ENCODE peak calls at places on chromosomes 3 and 15, in five cellular contexts. F, V, X, N and E are unnamed samples.
A peak's percentile ranks its signal among the peaks of the same experiment; 100 is the strongest.

GRCh38 chr15:52143862-52144261 is 31.3 kb upstream of the BCL2L10 start:
- DNase-seq in F (no peak), V (peak; percentile 48), X (no peak), N (no peak), E (peak; percentile 77)

GRCh38 chr15:23483821-23484299 is 36.8 kb upstream of the GOLGA6L2 start:
- DNase-seq in F (no peak), V (no peak), X (no peak), N (no peak), E (no peak)

GRCh38 chr15:45670511-45670910 is 35.7 kb downstream of the SQOR start:
- DNase-seq in F (no peak), V (no peak), X (no peak), N (no peak), E (no peak)

GRCh38 chr15:66454143-66454542 is 43.4 kb downstream of the SNAPC5 start:
- DNase-seq in F (no peak), V (no peak), X (no peak), N (no peak), E (peak; percentile 4)

GRCh38 chr3:108322352-108322751 is 26.0 kb downstream of the HHLA2 start:
- DNase-seq in F (no peak), V (no peak), X (no peak), N (no peak), E (no peak)

GRCh38 chr3:123012652-123013051 is 14.9 kb downstream of the SEMA5B start:
- DNase-seq in F (no peak), V (no peak), X (no peak), N (no peak), E (no peak)

GRCh38 chr15:66673410-66674322 is 28.4 kb upstream of the SMAD6 start:
- DNase-seq in F (peak; percentile 89), V (peak; percentile 63), X (peak; percentile 24), N (peak; percentile 60), E (no peak)

GRCh38 chr15:59282515-59283337 is 76.1 kb downstream of the LDHAL6B start:
- DNase-seq in F (peak; percentile 18), V (no peak), X (no peak), N (no peak), E (no peak)

GRCh38 chr3:197371521-197372075 is 73.2 kb upstream of the DLG1 start:
- DNase-seq in F (no peak), V (no peak), X (no peak), N (no peak), E (no peak)

GRCh38 chr3:117885046-117885445 is 1149.6 kb downstream of the IGSF11 start:
- DNase-seq in F (no peak), V (no peak), X (no peak), N (no peak), E (no peak)

GRCh38 chr15:52491460-52491859 is 37.2 kb downstream of the MYO5A start:
- DNase-seq in F (no peak), V (no peak), X (no peak), N (no peak), E (peak; percentile 16)

GRCh38 chr3:40753956-40754355 is 229.2 kb downstream of the ZNF621 start:
- DNase-seq in F (no peak), V (no peak), X (no peak), N (no peak), E (no peak)

GRCh38 chr15:98727115-98728040 is 79.0 kb downstream of the IGF1R start:
- DNase-seq in F (peak; percentile 75), V (peak; percentile 95), X (no peak), N (peak; percentile 84), E (peak; percentile 95)

GRCh38 chr3:10317961-10318350 is 3.0 kb downstream of the SEC13 start:
- DNase-seq in F (no peak), V (no peak), X (no peak), N (no peak), E (no peak)

GRCh38 chr3:124837065-124837464 is 50.1 kb downstream of the ITGB5 start:
- DNase-seq in F (no peak), V (no peak), X (no peak), N (no peak), E (no peak)

GRCh38 chr3:85005947-85006346 is 47.2 kb downstream of the CADM2 start:
- DNase-seq in F (peak; percentile 19), V (no peak), X (no peak), N (no peak), E (no peak)

DNA sequence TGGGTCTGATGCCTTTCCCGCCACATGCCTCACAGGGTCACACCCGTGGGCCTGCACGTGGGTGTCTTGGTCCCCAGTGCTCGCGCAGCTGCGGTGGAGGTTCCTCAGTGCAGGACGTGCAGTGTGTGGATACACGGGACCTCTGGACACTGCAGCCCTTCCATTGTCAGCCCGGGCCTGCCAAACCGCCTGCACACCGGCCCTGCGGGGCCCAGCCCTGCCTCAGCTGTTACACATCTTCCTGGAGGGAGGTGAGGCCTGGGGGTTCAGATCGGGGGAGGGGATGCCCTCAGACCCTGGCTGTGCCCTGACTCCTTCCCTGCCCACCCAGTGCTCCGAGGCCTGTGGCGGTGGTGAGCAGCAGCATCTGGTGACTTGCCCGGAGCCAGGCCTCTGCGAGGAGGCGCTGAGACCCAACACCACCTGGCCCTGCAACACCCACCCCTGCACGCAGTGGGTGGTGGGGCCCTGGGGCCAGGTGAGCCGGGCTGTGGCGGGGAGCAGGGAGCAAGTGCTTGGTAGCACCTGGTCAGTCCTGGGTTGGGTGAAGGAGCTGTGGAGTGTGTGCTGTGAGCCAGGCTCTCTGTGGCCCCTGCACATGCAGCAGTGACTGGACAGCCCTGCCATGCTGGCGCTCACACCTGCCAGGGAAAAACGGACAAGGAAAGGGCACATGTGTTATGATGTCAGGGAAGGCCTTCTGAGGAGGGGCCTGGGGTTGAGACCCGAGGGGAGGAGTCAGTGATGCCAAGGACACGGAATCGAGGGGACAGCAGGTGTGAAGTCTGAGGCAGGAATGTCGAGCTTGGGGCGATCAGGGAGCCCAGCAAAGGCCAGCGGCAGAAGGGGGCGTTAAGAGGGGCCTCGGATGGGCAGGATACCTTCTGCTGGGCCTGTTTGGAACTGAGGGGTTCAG is 88.9 kb downstream of the TBC1D2B start:
- DNase-seq in F (no peak), V (no peak), X (no peak), N (no peak), E (no peak)
- TF ChIP-seq EZH2phosphoT487 in F (no peak), V (no peak), X (no peak), N (no peak), E (no peak)

GRCh38 chr3:136532766-136533165 is 219.4 kb downstream of the STAG1 start:
- DNase-seq in F (no peak), V (no peak), X (no peak), N (no peak), E (no peak)

DNA sequence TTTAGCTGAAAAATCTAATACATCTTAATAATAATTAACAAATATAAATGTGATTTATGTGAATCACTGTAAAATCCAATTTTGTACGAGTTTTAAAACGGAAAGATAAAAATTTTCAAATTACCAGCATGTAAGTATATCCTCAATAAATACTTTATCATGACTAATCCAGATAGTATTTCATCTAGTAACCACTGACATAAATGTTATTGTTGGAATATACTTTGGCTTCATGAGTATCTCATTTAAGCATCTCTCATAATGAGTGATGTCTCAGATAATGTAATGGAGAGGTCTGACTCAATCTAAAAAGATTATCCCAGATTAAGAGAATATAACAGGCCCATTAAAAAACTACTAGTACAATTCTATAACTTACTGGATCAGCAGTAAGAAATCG is 216.3 kb downstream of the STAG1 start:
- DNase-seq in F (no peak), V (no peak), X (no peak), N (no peak), E (peak; percentile 39)
- TF ChIP-seq EZH2phosphoT487 in F (no peak), V (no peak), X (no peak), N (no peak), E (no peak)

DNA sequence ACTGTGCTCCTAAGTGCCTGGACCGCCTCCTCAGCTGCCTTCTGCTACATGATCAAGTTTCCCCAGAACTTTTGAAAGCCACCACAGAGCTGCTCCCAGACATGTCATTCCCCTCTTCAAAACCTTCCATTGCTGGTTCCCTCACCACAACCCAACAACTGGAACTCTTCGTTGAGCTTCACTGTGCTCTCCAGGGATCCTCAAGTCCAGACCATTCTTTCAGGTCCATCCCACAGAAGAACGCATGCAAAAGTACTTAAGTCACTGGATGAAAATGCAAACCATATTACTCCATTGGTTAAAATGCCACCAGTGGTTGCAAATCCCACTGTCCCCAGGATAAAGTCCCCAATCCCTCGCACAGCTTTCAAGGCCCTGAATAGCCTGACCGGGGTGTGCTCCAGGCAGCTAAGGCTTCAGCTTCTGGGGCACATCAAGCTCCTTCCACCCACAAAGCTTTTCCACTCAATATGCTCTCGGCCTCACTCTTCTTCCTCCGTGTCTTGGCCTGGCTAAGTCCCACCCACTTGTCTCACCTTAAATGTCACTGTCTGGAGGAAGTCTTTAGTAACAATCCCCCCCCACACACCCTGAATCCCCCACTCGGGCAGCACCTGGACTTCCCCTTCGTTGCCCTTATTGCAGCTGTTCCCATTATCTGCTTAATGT is 84.8 kb downstream of the XXYLT1 start:
- DNase-seq in F (no peak), V (no peak), X (no peak), N (no peak), E (no peak)
- TF ChIP-seq EZH2phosphoT487 in F (no peak), V (no peak), X (no peak), N (no peak), E (no peak)

GRCh38 chr3:127135241-127136023 is 57.5 kb upstream of the PRR23E start:
- DNase-seq in F (peak; percentile 66), V (peak; percentile 56), X (no peak), N (no peak), E (no peak)
- TF ChIP-seq EZH2phosphoT487 in F (no peak), V (no peak), X (no peak), N (no peak), E (no peak)

GRCh38 chr15:72935521-72935920 is 116.7 kb upstream of the NEO1 start:
- DNase-seq in F (no peak), V (no peak), X (no peak), N (no peak), E (no peak)

GRCh38 chr15:72934921-72935320 is 117.3 kb upstream of the NEO1 start:
- DNase-seq in F (no peak), V (no peak), X (no peak), N (no peak), E (no peak)

GRCh38 chr15:72934006-72934405 is 118.3 kb upstream of the NEO1 start:
- DNase-seq in F (no peak), V (no peak), X (no peak), N (no peak), E (no peak)

GRCh38 chr15:72936237-72936636 is 116.0 kb upstream of the NEO1 start:
- DNase-seq in F (no peak), V (no peak), X (no peak), N (no peak), E (no peak)

DNA sequence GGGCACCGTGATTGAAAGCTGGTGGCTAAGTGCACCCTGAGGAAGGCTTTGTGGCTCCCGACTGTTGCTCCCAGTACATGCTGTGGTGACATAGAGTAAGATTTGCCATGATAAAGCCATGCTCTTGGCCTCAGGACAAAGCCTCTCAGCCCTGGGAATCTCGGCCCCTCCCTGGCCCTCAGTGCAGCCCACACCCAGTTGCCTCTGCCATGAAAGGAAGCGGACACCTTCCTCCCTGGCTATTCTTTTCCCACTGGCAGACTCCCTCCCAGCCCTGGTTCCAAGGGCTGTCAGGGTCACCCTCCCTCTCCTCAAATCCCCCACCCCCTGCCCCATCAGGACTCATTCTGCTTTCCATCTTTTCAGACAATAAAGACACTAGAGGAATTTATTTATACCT is 119.8 kb upstream of the NEO1 start:
- DNase-seq in F (peak; percentile 15), V (no peak), X (no peak), N (no peak), E (no peak)
- TF ChIP-seq EZH2phosphoT487 in F (no peak), V (no peak), X (no peak), N (no peak), E (no peak)